ENCODE peak calls at places on chromosomes 13 and 19, in eight cellular contexts. T, D, H, X, P, K, O and Q are unnamed samples.
A peak's percentile ranks its signal among the peaks of the same experiment; 100 is the strongest.

GRCh38 chr13:111335263-111335662 is 14.8 kb downstream of the TEX29 start:
- DNase-seq in T (no peak), D (no peak), H (no peak), X (no peak), P (no peak), K (no peak), O (no peak), Q (no peak)

GRCh38 chr13:39032150-39032549 is 5.7 kb downstream of the PROSER1 start:
- DNase-seq in T (no peak), D (no peak), H (no peak), X (no peak), P (no peak), K (no peak), O (no peak), Q (no peak)

GRCh38 chr19:55113570-55114039 is 3.8 kb downstream of the PPP1R12C start:
- DNase-seq in T (no peak), D (no peak), H (peak; percentile 94), X (peak; percentile 81), P (no peak), K (no peak), O (peak; percentile 83), Q (peak; percentile 89)

GRCh38 chr19:53927745-53928144 is 18.7 kb downstream of the CACNG7 start:
- DNase-seq in T (peak; percentile 30), D (no peak), H (peak; percentile 51), X (no peak), P (no peak), K (no peak), O (peak; percentile 58), Q (peak; percentile 32)

GRCh38 chr13:90562388-90562787 is 785.1 kb upstream of the MIR17HG start:
- DNase-seq in T (no peak), D (no peak), H (no peak), X (no peak), P (no peak), K (no peak), O (peak; percentile 12), Q (no peak)

GRCh38 chr13:29454931-29455481 is 140.5 kb downstream of the SLC7A1 start:
- DNase-seq in T (no peak), D (no peak), H (peak; percentile 37), X (no peak), P (no peak), K (no peak), O (peak; percentile 20), Q (peak; percentile 50)

GRCh38 chr19:8085606-8086464 is 33.3 kb downstream of the CCL25 start:
- DNase-seq in T (no peak), D (no peak), H (no peak), X (peak; percentile 64), P (no peak), K (no peak), O (no peak), Q (peak; percentile 22)

GRCh38 chr13:46495647-46496046 is 57.3 kb upstream of the LRCH1 start:
- DNase-seq in T (no peak), D (no peak), H (no peak), X (no peak), P (no peak), K (no peak), O (no peak), Q (no peak)

GRCh38 chr13:106599875-106600797 is 32.2 kb upstream of the ARGLU1 start:
- DNase-seq in T (no peak), D (no peak), H (peak; percentile 65), X (no peak), P (no peak), K (no peak), O (peak; percentile 84), Q (peak; percentile 55)

GRCh38 chr19:31099470-31100190 is 249.6 kb downstream of the TSHZ3 start:
- DNase-seq in T (no peak), D (no peak), H (no peak), X (no peak), P (no peak), K (no peak), O (no peak), Q (no peak)

GRCh38 chr19:2952953-2953481 is 8.2 kb upstream of the ZNF77 start:
- DNase-seq in T (no peak), D (no peak), H (no peak), X (peak; percentile 71), P (no peak), K (no peak), O (peak; percentile 19), Q (peak; percentile 85)

GRCh38 chr13:33725340-33725739 is 92.6 kb upstream of the RFC3 start:
- DNase-seq in T (no peak), D (no peak), H (no peak), X (no peak), P (no peak), K (no peak), O (no peak), Q (no peak)

GRCh38 chr13:78067290-78067689 is 148.7 kb upstream of the EDNRB start:
- DNase-seq in T (no peak), D (no peak), H (no peak), X (no peak), P (no peak), K (no peak), O (no peak), Q (no peak)